ENCODE peak calls at places on chromosomes 11 and 22, in eight cellular contexts. N is heart left ventricle; H is psoas muscle; D is CD4-positive, alpha-beta T cell; X is HTR-8/SVneo; L is hepatocyte; T is A549; S is stimulated activated CD4-positive, alpha-beta T cell treated with anti-CD3 and anti-CD28 coated beads, Interleukin-4, amount 100 ng/mL, for 48 hours. W is an unnamed sample.

GRCh38 chr11:955154-956049 is 29.7 kb downstream of the AP2A2 start:
- DNase-seq in N (no peak), H (no peak), D (no peak), X (no peak), L (no peak), T (no peak), S (no peak), W (no peak)

GRCh38 chr22:17915188-17915587 is 109.2 kb downstream of the MICAL3 start:
- DNase-seq in N (no peak), H (no peak), D (no peak), X (no peak), L (no peak), T (no peak), S (no peak), W (no peak)

GRCh38 chr11:117559698-117560097 is 232.0 kb downstream of the CEP164 start:
- DNase-seq in N (no peak), H (no peak), D (no peak), X (no peak), L (no peak), T (no peak), S (no peak), W (no peak)

GRCh38 chr22:24938741-24939341 is 7.7 kb downstream of the LHFPL7 start:
- DNase-seq in N (no peak), H (no peak), D (no peak), X (no peak), L (peak), T (peak), S (no peak), W (peak)

GRCh38 chr22:47629273-47629711 is 866.8 kb downstream of the TBC1D22A start:
- DNase-seq in N (no peak), H (no peak), D (no peak), X (no peak), L (no peak), T (no peak), S (no peak), W (no peak)

GRCh38 chr11:86671386-86672006 is 920 bp downstream of the ME3 start:
- DNase-seq in N (peak), H (peak), D (no peak), X (no peak), L (peak), T (peak), S (peak), W (peak)

GRCh38 chr22:42769574-42770447 is 49.1 kb upstream of the A4GALT start:
- DNase-seq in N (peak), H (peak), D (no peak), X (no peak), L (peak), T (peak), S (no peak), W (peak)

GRCh38 chr11:27350503-27350902 is 12.5 kb downstream of the CCDC34 start:
- DNase-seq in N (no peak), H (no peak), D (no peak), X (no peak), L (no peak), T (no peak), S (no peak), W (peak)

GRCh38 chr22:29475550-29475949 is 4.5 kb upstream of the NEFH start:
- DNase-seq in N (no peak), H (no peak), D (no peak), X (no peak), L (no peak), T (no peak), S (no peak), W (no peak)

GRCh38 chr11:102241026-102241425 is 76.3 kb upstream of the BIRC3 start:
- DNase-seq in N (no peak), H (no peak), D (no peak), X (no peak), L (no peak), T (no peak), S (no peak), W (no peak)

GRCh38 chr11:119974051-119974450 is 163.9 kb downstream of the TRIM29 start:
- DNase-seq in N (no peak), H (no peak), D (no peak), X (no peak), L (no peak), T (no peak), S (no peak), W (no peak)

GRCh38 chr11:14258177-14258935 is 100.6 kb downstream of the RRAS2 start:
- DNase-seq in N (no peak), H (no peak), D (no peak), X (peak), L (peak), T (peak), S (no peak), W (no peak)

GRCh38 chr22:24875862-24876506 is 70.0 kb downstream of the SGSM1 start:
- DNase-seq in N (no peak), H (no peak), D (no peak), X (peak), L (peak), T (peak), S (no peak), W (peak)

GRCh38 chr11:9714540-9714939 is 50.7 kb downstream of the SWAP70 start:
- DNase-seq in N (no peak), H (no peak), D (no peak), X (no peak), L (no peak), T (no peak), S (no peak), W (no peak)

GRCh38 chr11:117600261-117600783 is 196.7 kb downstream of the DSCAML1 start:
- DNase-seq in N (no peak), H (no peak), D (no peak), X (no peak), L (no peak), T (no peak), S (no peak), W (no peak)

GRCh38 chr11:110772863-110773262 is 60.6 kb upstream of the ARHGAP20 start:
- DNase-seq in N (no peak), H (no peak), D (no peak), X (no peak), L (no peak), T (peak), S (no peak), W (no peak)

GRCh38 chr11:563812-564578 is 3.2 kb downstream of the RASSF7 start:
- DNase-seq in N (no peak), H (no peak), D (no peak), X (no peak), L (no peak), T (no peak), S (no peak), W (no peak)

GRCh38 chr22:36375071-36375980 is 12.4 kb downstream of the MYH9 start:
- DNase-seq in N (peak), H (no peak), D (no peak), X (no peak), L (no peak), T (no peak), S (no peak), W (no peak)

GRCh38 chr11:67820079-67820478 is 145.7 kb upstream of the ALDH3B2 start:
- DNase-seq in N (no peak), H (no peak), D (no peak), X (no peak), L (no peak), T (no peak), S (no peak), W (no peak)

GRCh38 chr22:29310065-29310862 is 3.8 kb downstream of the GAS2L1 start:
- DNase-seq in N (no peak), H (no peak), D (no peak), X (no peak), L (no peak), T (no peak), S (no peak), W (no peak)

GRCh38 chr11:12185914-12186313 is 75.5 kb downstream of the MICAL2 start:
- DNase-seq in N (no peak), H (no peak), D (no peak), X (no peak), L (peak), T (no peak), S (no peak), W (peak)

GRCh38 chr22:31973739-31974138 is 29.4 kb downstream of the YWHAH start:
- DNase-seq in N (peak), H (no peak), D (no peak), X (no peak), L (no peak), T (no peak), S (no peak), W (no peak)

GRCh38 chr22:19460036-19460435 is 12.5 kb upstream of the C22orf39 start:
- DNase-seq in N (no peak), H (no peak), D (no peak), X (no peak), L (no peak), T (no peak), S (no peak), W (no peak)

GRCh38 chr11:72869845-72870244 is 55.6 kb downstream of the ATG16L2 start:
- DNase-seq in N (no peak), H (no peak), D (no peak), X (no peak), L (no peak), T (no peak), S (no peak), W (no peak)

GRCh38 chr11:46977038-46977818 is 40.7 kb downstream of the CSTPP1 start:
- DNase-seq in N (no peak), H (no peak), D (no peak), X (no peak), L (no peak), T (no peak), S (no peak), W (peak)

GRCh38 chr22:38416621-38417251 is 38.3 kb downstream of the KCNJ4 start:
- DNase-seq in N (no peak), H (no peak), D (no peak), X (no peak), L (peak), T (no peak), S (no peak), W (no peak)

GRCh38 chr11:69394902-69395690 is 86.4 kb upstream of the LINC01488 start:
- DNase-seq in N (no peak), H (no peak), D (no peak), X (no peak), L (no peak), T (no peak), S (no peak), W (no peak)

GRCh38 chr22:38451404-38451803 is 3.6 kb downstream of the KCNJ4 start:
- DNase-seq in N (no peak), H (no peak), D (no peak), X (no peak), L (no peak), T (no peak), S (no peak), W (no peak)

GRCh38 chr22:41919357-41920224 is 4.7 kb upstream of the SHISA8 start:
- DNase-seq in N (peak), H (peak), D (no peak), X (no peak), L (peak), T (no peak), S (peak), W (peak)

GRCh38 chr11:70661763-70662501 is 263.6 kb downstream of the CTTN start:
- DNase-seq in N (peak), H (no peak), D (no peak), X (peak), L (no peak), T (no peak), S (no peak), W (peak)

GRCh38 chr11:85619497-85619896 is 7.6 kb downstream of the DLG2 start:
- DNase-seq in N (no peak), H (no peak), D (no peak), X (no peak), L (no peak), T (no peak), S (no peak), W (no peak)

GRCh38 chr11:118690553-118691304 is 11.3 kb upstream of the TREH start:
- DNase-seq in N (no peak), H (no peak), D (no peak), X (no peak), L (no peak), T (no peak), S (no peak), W (no peak)

GRCh38 chr22:48520888-48521600 is 1306.6 kb downstream of the BRD1 start:
- DNase-seq in N (no peak), H (no peak), D (no peak), X (no peak), L (no peak), T (no peak), S (no peak), W (no peak)

GRCh38 chr11:67032830-67033555 is 10.1 kb downstream of the SYT12 start:
- DNase-seq in N (no peak), H (peak), D (no peak), X (peak), L (peak), T (peak), S (no peak), W (peak)

GRCh38 chr11:72174299-72175070 is 17.5 kb upstream of the FOLR1 start:
- DNase-seq in N (no peak), H (no peak), D (no peak), X (no peak), L (peak), T (no peak), S (no peak), W (no peak)

GRCh38 chr11:119056397-119056999 is 507 bp downstream of the HYOU1 start:
- DNase-seq in N (peak), H (no peak), D (peak), X (peak), L (peak), T (no peak), S (peak), W (peak)

GRCh38 chr22:21443735-21444421 is 23.3 kb upstream of the TMEM191C start:
- DNase-seq in N (peak), H (peak), D (no peak), X (no peak), L (no peak), T (no peak), S (no peak), W (no peak)

GRCh38 chr11:70839851-70840250 is 412.5 kb downstream of the SHANK2 start:
- DNase-seq in N (no peak), H (no peak), D (no peak), X (no peak), L (no peak), T (no peak), S (no peak), W (no peak)